ENCODE peak calls at places on chromosomes 7 and 10, in nine cellular contexts. M is ovary, Z is lower lobe of right lung, N is neural progenitor cell, I is fibroblast of lung, D is astrocyte of the cerebellum, V is activated B cell treated with CpG ODN at 0.5 μM for 24 hours, O is A549, K is SK-N-SH. G is an unnamed sample.

GRCh38 chr7:120089968-120090367 is 183.0 kb upstream of the KCND2 start:
- DNase-seq in M (no peak), Z (no peak), N (no peak), I (no peak), D (no peak), V (no peak), O (peak; percentile 45), K (peak; percentile 3), G (no peak)

GRCh38 chr10:121610798-121611325 is 12.6 kb upstream of the FGFR2 start:
- DNase-seq in M (no peak), Z (no peak), N (no peak), I (peak; percentile 25), D (no peak), V (no peak), O (no peak), K (no peak), G (no peak)

GRCh38 chr10:84334806-84335205 is 6.4 kb downstream of the CCSER2 start:
- DNase-seq in M (no peak), Z (no peak), N (no peak), I (no peak), D (no peak), V (no peak), O (no peak), K (no peak), G (no peak)

GRCh38 chr7:95469850-95470249 is 15.9 kb upstream of the ASB4 start:
- DNase-seq in M (no peak), Z (no peak), N (peak; percentile 80), I (no peak), D (no peak), V (no peak), O (peak; percentile 35), K (peak; percentile 16), G (no peak)

GRCh38 chr10:17021661-17022060 is 108.0 kb downstream of the CUBN start:
- DNase-seq in M (no peak), Z (no peak), N (peak; percentile 77), I (peak; percentile 28), D (no peak), V (no peak), O (no peak), K (no peak), G (no peak)

GRCh38 chr10:79285315-79286185 is 61.7 kb upstream of the PPIF start:
- DNase-seq in M (no peak), Z (no peak), N (no peak), I (no peak), D (no peak), V (no peak), O (no peak), K (no peak), G (peak; percentile 85)

GRCh38 chr7:137296551-137296950 is 47.0 kb downstream of the PTN start:
- DNase-seq in M (no peak), Z (no peak), N (no peak), I (no peak), D (no peak), V (no peak), O (no peak), K (no peak), G (no peak)

GRCh38 chr10:17784701-17785100 is 24.4 kb upstream of the MRC1 start:
- DNase-seq in M (no peak), Z (no peak), N (no peak), I (peak; percentile 78), D (no peak), V (no peak), O (no peak), K (no peak), G (no peak)

GRCh38 chr10:5536486-5536885 is 11.7 kb downstream of the CALML3 start:
- DNase-seq in M (peak; percentile 3), Z (no peak), N (no peak), I (no peak), D (no peak), V (no peak), O (no peak), K (no peak), G (no peak)

GRCh38 chr10:6260843-6261242 is 58.1 kb downstream of the PFKFB3 start:
- DNase-seq in M (no peak), Z (no peak), N (no peak), I (no peak), D (no peak), V (no peak), O (no peak), K (no peak), G (no peak)

GRCh38 chr10:108208038-108208437 is 1043.5 kb upstream of the SORCS1 start:
- DNase-seq in M (no peak), Z (no peak), N (no peak), I (no peak), D (no peak), V (no peak), O (no peak), K (no peak), G (no peak)

GRCh38 chr10:108208732-108209131 is 1044.2 kb upstream of the SORCS1 start:
- DNase-seq in M (no peak), Z (no peak), N (no peak), I (no peak), D (no peak), V (no peak), O (no peak), K (peak; percentile 2), G (no peak)

GRCh38 chr10:108203905-108204527 is 1039.5 kb upstream of the SORCS1 start:
- DNase-seq in M (no peak), Z (no peak), N (no peak), I (no peak), D (no peak), V (no peak), O (no peak), K (no peak), G (no peak)

DNA sequence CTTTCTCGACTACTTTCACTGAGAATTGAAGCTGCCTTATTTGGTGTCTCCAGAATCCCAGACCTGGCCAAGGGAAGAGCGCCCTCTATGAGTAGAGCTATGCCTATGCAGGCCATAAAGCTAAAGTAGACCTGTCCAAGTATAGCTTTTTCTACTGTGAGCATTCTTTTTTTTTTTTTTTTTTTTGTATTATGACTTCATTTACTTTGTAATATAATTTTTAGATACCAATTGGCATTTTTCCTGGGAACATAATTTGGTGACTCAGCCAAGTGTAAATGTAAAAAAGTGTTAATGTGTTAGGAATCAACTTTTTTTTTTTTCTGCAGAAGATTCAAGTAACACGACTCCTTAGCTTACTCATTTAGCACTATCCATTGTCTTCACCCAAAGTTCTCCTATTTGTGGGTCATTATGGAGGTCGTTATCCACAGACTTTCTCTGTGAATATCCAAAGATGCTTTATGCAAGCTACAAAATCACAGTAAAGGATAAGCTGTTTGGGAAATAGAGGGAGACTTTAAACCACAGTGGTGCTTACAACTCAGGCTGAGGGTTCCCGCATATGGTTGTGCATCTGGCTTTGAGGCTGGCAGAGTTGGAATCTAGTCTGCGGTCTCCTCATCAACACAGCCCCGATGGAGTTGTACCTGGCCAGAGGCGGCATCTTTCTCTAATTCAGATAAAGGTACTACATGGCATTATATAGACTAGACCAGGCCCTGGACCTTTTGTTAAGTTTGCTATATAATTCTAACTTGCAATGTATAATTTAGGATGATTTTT is 1040.2 kb upstream of the SORCS1 start:
- DNase-seq in M (no peak), Z (no peak), N (peak; percentile 78), I (peak; percentile 1), D (no peak), V (no peak), O (peak; percentile 5), K (peak; percentile 20), G (peak; percentile 14)
- TF ChIP-seq CTCF in M (no peak), Z (peak; percentile 46), N (peak; percentile 88), I (no peak), D (peak; percentile 59), V (no peak), O (no peak), K (peak; percentile 77), G (peak; percentile 48)

GRCh38 chr10:90579602-90580242 is 278.1 kb downstream of the HTR7 start:
- DNase-seq in M (no peak), Z (no peak), N (peak; percentile 49), I (peak; percentile 69), D (peak; percentile 37), V (no peak), O (peak; percentile 38), K (no peak), G (no peak)
- TF ChIP-seq CTCF in M (no peak), Z (no peak), N (peak; percentile 41), I (peak; percentile 19), D (peak; percentile 25), V (no peak), O (no peak), K (no peak), G (no peak)

DNA sequence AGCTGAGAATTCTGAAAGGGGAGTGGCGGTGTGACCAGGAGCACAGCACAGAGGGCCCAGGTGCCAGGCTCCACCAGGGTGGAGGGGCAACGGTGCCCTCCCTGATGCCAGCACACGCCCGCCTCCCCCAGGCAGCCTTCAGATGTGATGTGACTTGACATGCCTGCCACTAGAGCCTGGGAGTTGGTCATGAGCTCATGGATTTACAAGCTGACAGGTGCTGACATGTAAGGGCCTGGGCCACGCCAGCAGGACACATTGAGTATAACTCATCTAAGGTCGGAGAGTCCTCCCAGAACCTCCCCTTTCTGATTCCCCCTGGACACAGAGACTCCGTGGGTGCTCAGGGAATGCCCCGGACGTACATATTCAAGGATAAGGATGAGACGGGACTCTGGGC is 74.2 kb downstream of the LSM5 start:
- DNase-seq in M (no peak), Z (no peak), N (no peak), I (no peak), D (no peak), V (no peak), O (no peak), K (no peak), G (no peak)
- TF ChIP-seq CTCF in M (no peak), Z (no peak), N (no peak), I (no peak), D (no peak), V (no peak), O (no peak), K (no peak), G (no peak)

DNA sequence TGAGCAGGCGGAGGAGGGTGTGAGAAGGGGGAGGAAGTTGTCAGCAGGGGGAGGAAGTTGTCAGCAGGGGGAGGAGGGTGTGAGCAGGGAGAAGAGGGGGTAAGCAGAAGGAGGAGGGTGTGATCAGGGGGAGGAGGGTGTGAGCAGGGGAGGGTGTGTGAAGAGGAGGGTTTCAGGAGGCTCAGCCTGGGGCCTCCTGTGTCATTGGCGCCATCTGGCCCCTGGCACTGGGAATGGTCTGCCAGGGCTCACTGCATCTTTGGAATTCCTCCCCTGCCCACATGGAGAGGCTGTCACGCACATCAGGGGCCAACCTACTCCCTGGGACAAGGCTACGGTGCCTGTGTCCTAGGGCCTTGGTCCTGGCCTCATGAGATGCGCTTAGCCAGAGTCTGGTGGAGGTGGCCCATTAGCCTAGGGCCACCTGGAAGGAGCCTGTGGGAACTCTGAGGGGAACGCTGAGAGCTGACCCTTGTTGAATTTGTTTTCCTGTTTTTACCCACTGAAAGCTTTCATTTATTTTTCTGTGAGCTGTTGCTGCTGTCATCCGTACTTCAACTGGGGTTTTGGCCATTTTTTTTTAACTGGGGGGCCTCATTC is 18.0 kb downstream of the CAMK2B start:
- DNase-seq in M (peak; percentile 12), Z (no peak), N (peak; percentile 63), I (peak; percentile 39), D (no peak), V (peak; percentile 2), O (peak; percentile 59), K (peak; percentile 87), G (peak; percentile 72)
- TF ChIP-seq CTCF in M (no peak), Z (no peak), N (peak; percentile 42), I (peak; percentile 20), D (no peak), V (no peak), O (peak; percentile 30), K (peak; percentile 56), G (peak; percentile 24)